ENCODE peak calls at places on chromosomes 5 and 9, in four cellular contexts. O, X, D and R are unnamed samples.

GRCh38 chr5:170407062-170407461 is 17.9 kb upstream of the KCNMB1 start:
- DNase-seq in O (no peak), X (no peak), D (no peak), R (no peak)

GRCh38 chr9:100277166-100277979 is 75.4 kb downstream of the TEX10 start:
- DNase-seq in X (no peak), O (no peak), D (no peak), R (no peak)

GRCh38 chr5:53946405-53947100 is 363.8 kb downstream of the ARL15 start:
- DNase-seq in X (no peak), O (no peak), D (no peak), R (no peak)

GRCh38 chr5:132812949-132813598 is at the start of gene SOWAHA:
- DNase-seq in X (peak), D (peak), O (no peak), R (no peak)

GRCh38 chr5:149605998-149606721 is 24.9 kb downstream of the ARHGEF37 start:
- DNase-seq in O (no peak), X (no peak), D (no peak), R (no peak)

GRCh38 chr9:124797343-124798103 is 20.6 kb downstream of the OLFML2A start:
- DNase-seq in O (no peak), X (no peak), D (no peak), R (no peak)

GRCh38 chr9:131289301-131290038 is at the start of gene PLPP7:
- DNase-seq in D (no peak), X (no peak), O (no peak), R (peak)

GRCh38 chr9:92887880-92888338 is 10.1 kb upstream of the ZNF484 start:
- DNase-seq in D (no peak), O (peak), X (peak), R (no peak)

GRCh38 chr9:129194222-129194621 is 16.2 kb upstream of the IER5L start:
- DNase-seq in X (no peak), D (no peak), O (no peak), R (no peak)

GRCh38 chr9:27540537-27540936 is 10.9 kb upstream of the MOB3B start:
- DNase-seq in D (no peak), O (no peak), X (no peak), R (no peak)

GRCh38 chr9:99635032-99635431 is 186.7 kb upstream of the NR4A3 start:
- DNase-seq in D (no peak), X (no peak), O (no peak), R (no peak)

GRCh38 chr9:127574089-127574921 is 37.8 kb upstream of the STXBP1 start:
- DNase-seq in D (no peak), O (peak), X (no peak), R (no peak)

GRCh38 chr9:105344283-105344682 is 99.8 kb downstream of the SLC44A1 start:
- DNase-seq in O (no peak), D (no peak), X (no peak), R (no peak)

GRCh38 chr9:110142868-110143866 is 64.8 kb downstream of the C9orf152 start:
- DNase-seq in D (no peak), X (no peak), O (peak), R (no peak)

GRCh38 chr9:69149321-69149807 is 24.7 kb upstream of the TJP2 start:
- DNase-seq in O (no peak), X (no peak), D (no peak), R (peak)

GRCh38 chr5:168798065-168799023 is 219.2 kb upstream of the PANK3 start:
- DNase-seq in D (no peak), X (no peak), O (no peak), R (no peak)

GRCh38 chr9:72902268-72902667 is 50.6 kb downstream of the ALDH1A1 start:
- DNase-seq in X (no peak), O (no peak), D (no peak), R (no peak)

GRCh38 chr9:35708146-35708545 is 18.4 kb upstream of the TPM2 start:
- DNase-seq in D (no peak), O (no peak), X (no peak), R (no peak)

GRCh38 chr5:128271859-128272446 is 188.4 kb downstream of the SLC12A2 start:
- DNase-seq in D (no peak), X (no peak), O (no peak), R (peak)

GRCh38 chr5:56126487-56127179 is 106.5 kb downstream of the ANKRD55 start:
- DNase-seq in D (no peak), O (no peak), X (peak), R (no peak)

GRCh38 chr9:122125891-122126331 is 32.8 kb upstream of the TTLL11 start:
- DNase-seq in D (no peak), X (no peak), O (no peak), R (peak)

GRCh38 chr9:135480071-135480941 is 724 bp downstream of the PPP1R26 start:
- DNase-seq in D (no peak), X (no peak), O (peak), R (peak)

GRCh38 chr5:83911367-83911919 is 190.8 kb upstream of the HAPLN1 start:
- DNase-seq in D (no peak), X (no peak), O (no peak), R (no peak)

GRCh38 chr9:77016111-77016525 is 3.3 kb upstream of the FOXB2 start:
- DNase-seq in O (no peak), X (no peak), D (no peak), R (peak)

GRCh38 chr5:113776832-113777525 is 263.5 kb downstream of the YTHDC2 start:
- DNase-seq in O (no peak), D (no peak), X (no peak), R (no peak)

GRCh38 chr9:134735441-134736175 is 94.0 kb downstream of the COL5A1 start:
- DNase-seq in X (no peak), D (no peak), O (no peak), R (no peak)

GRCh38 chr5:110045153-110045552 is 355.4 kb downstream of the MAN2A1 start:
- DNase-seq in X (no peak), D (no peak), O (no peak), R (peak)

GRCh38 chr5:132762246-132763000 is 14.6 kb downstream of the SEPTIN8 start:
- DNase-seq in X (no peak), O (no peak), D (no peak), R (no peak)

GRCh38 chr5:141003026-141003425 is 36.8 kb downstream of the PCDHAC2 start:
- DNase-seq in X (no peak), D (no peak), O (no peak), R (no peak)

GRCh38 chr5:93819666-93820065 is 78.3 kb upstream of the POU5F2 start:
- DNase-seq in D (no peak), O (no peak), X (no peak), R (peak)

GRCh38 chr5:56094579-56095361 is 100.0 kb upstream of the IL6ST start:
- DNase-seq in X (no peak), O (no peak), D (peak), R (no peak)

GRCh38 chr9:95772320-95773060 is 103.0 kb upstream of the ERCC6L2 start:
- DNase-seq in O (no peak), D (no peak), X (no peak), R (peak)

GRCh38 chr9:37944266-37944650 is 40.3 kb upstream of the SLC25A51 start:
- DNase-seq in D (no peak), X (no peak), O (no peak), R (no peak)

GRCh38 chr9:79976501-79977444 is 405.0 kb downstream of the TLE4 start:
- DNase-seq in X (no peak), O (no peak), D (no peak), R (no peak)

GRCh38 chr9:137809038-137809630 is 68.4 kb upstream of the CACNA1B start:
- DNase-seq in X (no peak), D (no peak), O (peak), R (no peak)

GRCh38 chr5:151240891-151241290 is 12.1 kb upstream of the GM2A start:
- DNase-seq in D (no peak), O (no peak), X (no peak), R (no peak)

GRCh38 chr9:118395415-118395814 is 691.2 kb downstream of the TLR4 start:
- DNase-seq in D (no peak), X (no peak), O (peak), R (no peak)

GRCh38 chr5:111635946-111636315 is 121.1 kb downstream of the NREP start:
- DNase-seq in O (no peak), X (no peak), D (no peak), R (no peak)

GRCh38 chr5:66958126-66958983 is 238.2 kb downstream of the CD180 start:
- DNase-seq in D (no peak), O (no peak), X (no peak), R (peak)